ENCODE peak calls at places on chromosomes 7 and 10, in six cellular contexts. B, V, J, C, D and X are unnamed samples.

GRCh38 chr7:151501676-151502075 is 18.0 kb downstream of the RHEB start:
- DNase-seq in B (no peak), J (no peak), V (no peak), C (no peak), D (no peak), X (no peak)

GRCh38 chr7:3754488-3755365 is 453.7 kb downstream of the SDK1 start:
- DNase-seq in D (peak), B (peak), V (peak), J (no peak), C (no peak), X (no peak)

GRCh38 chr10:4661572-4662255 is 164.3 kb upstream of the AKR1E2 start:
- DNase-seq in B (peak), D (no peak), J (no peak), C (no peak), V (peak), X (no peak)

GRCh38 chr7:55016746-55017090 is 2.1 kb upstream of the EGFR start:
- DNase-seq in B (no peak), C (no peak), V (no peak), D (no peak), J (no peak), X (no peak)

GRCh38 chr10:29675984-29676383 is 41.2 kb upstream of the SVIL start:
- DNase-seq in V (no peak), B (no peak), D (no peak), J (no peak), C (no peak), X (no peak)

GRCh38 chr7:155653773-155654172 is 9.3 kb downstream of the RBM33 start:
- DNase-seq in C (no peak), D (no peak), B (no peak), J (no peak), V (no peak), X (peak)

GRCh38 chr7:107327986-107328569 is 141.8 kb upstream of the GPR22 start:
- DNase-seq in D (no peak), V (no peak), J (no peak), C (peak), B (no peak), X (peak)

GRCh38 chr7:159200421-159200820 is 55.8 kb upstream of the VIPR2 start:
- DNase-seq in J (no peak), D (no peak), C (no peak), V (no peak), B (no peak), X (no peak)

GRCh38 chr7:135980665-135981180 is 3.6 kb upstream of the MTPN start:
- DNase-seq in C (no peak), B (peak), J (peak), D (no peak), V (no peak), X (peak)

GRCh38 chr10:112340601-112341000 is 33.3 kb upstream of the ACSL5 start:
- DNase-seq in J (no peak), B (no peak), V (no peak), C (no peak), D (no peak), X (no peak)

GRCh38 chr7:128783143-128783799 is 7.7 kb upstream of the OPN1SW start:
- DNase-seq in D (peak), J (no peak), C (peak), B (peak), V (peak), X (peak)

GRCh38 chr7:118872568-118872967 is 648.1 kb downstream of the ANKRD7 start:
- DNase-seq in J (no peak), D (no peak), B (no peak), V (no peak), C (peak), X (peak)

GRCh38 chr10:86958831-86959736 is 685 bp downstream of the SNCG start:
- DNase-seq in B (no peak), D (no peak), V (peak), J (no peak), C (peak), X (peak)

GRCh38 chr7:79319369-79319768 is 134.1 kb downstream of the MAGI2 start:
- DNase-seq in B (no peak), V (no peak), C (peak), J (no peak), D (no peak), X (no peak)

GRCh38 chr7:129146237-129146979 is 1.9 kb downstream of the TSPAN33 start:
- DNase-seq in V (no peak), B (no peak), D (no peak), C (no peak), J (no peak), X (no peak)

GRCh38 chr10:122086416-122087240 is 97.7 kb downstream of the TACC2 start:
- DNase-seq in J (no peak), B (no peak), C (no peak), V (no peak), D (no peak), X (no peak)

GRCh38 chr7:23418046-23418445 is 52.2 kb downstream of the IGF2BP3 start:
- DNase-seq in D (no peak), B (no peak), C (no peak), J (no peak), V (no peak), X (peak)

GRCh38 chr10:100022403-100022802 is 12.7 kb upstream of the DNMBP start:
- DNase-seq in J (no peak), D (no peak), V (no peak), C (no peak), B (no peak), X (no peak)

GRCh38 chr10:47189802-47190201 is 110.2 kb upstream of the GDF10 start:
- DNase-seq in V (no peak), D (no peak), B (no peak), C (no peak), J (no peak), X (no peak)

GRCh38 chr7:44555350-44555749 is 14.2 kb upstream of the NPC1L1 start:
- DNase-seq in V (no peak), D (no peak), B (no peak), C (no peak), J (no peak), X (no peak)

GRCh38 chr10:69828115-69828870 is 26.6 kb downstream of the COL13A1 start:
- DNase-seq in J (no peak), B (no peak), D (no peak), V (no peak), C (no peak), X (no peak)

GRCh38 chr7:18399624-18400235 is 95.8 kb upstream of the HDAC9 start:
- DNase-seq in B (no peak), V (no peak), D (no peak), C (no peak), J (no peak), X (no peak)

GRCh38 chr7:79320741-79321473 is 132.6 kb downstream of the MAGI2 start:
- DNase-seq in B (no peak), V (no peak), J (no peak), C (no peak), D (no peak), X (no peak)

GRCh38 chr10:114349505-114350211 is 54.6 kb downstream of the AFAP1L2 start:
- DNase-seq in D (no peak), V (no peak), J (no peak), C (no peak), B (no peak), X (no peak)

GRCh38 chr10:129707406-129708388 is 240.7 kb downstream of the MGMT start:
- DNase-seq in D (no peak), B (no peak), J (no peak), V (no peak), C (no peak), X (no peak)

GRCh38 chr10:112826018-112826697 is 123.9 kb upstream of the TCF7L2 start:
- DNase-seq in C (no peak), D (no peak), V (no peak), B (no peak), J (no peak), X (no peak)

GRCh38 chr10:111078505-111079185 is 1.8 kb downstream of the ADRA2A start:
- DNase-seq in B (no peak), D (no peak), V (no peak), C (no peak), J (no peak), X (no peak)

GRCh38 chr10:13100349-13101294 is 659 bp downstream of the OPTN start:
- DNase-seq in D (peak), C (peak), J (no peak), B (no peak), V (peak), X (peak)

GRCh38 chr7:118005021-118005420 is 131.8 kb upstream of the CTTNBP2 start:
- DNase-seq in D (peak), C (no peak), B (no peak), J (no peak), V (no peak), X (no peak)

GRCh38 chr10:77245953-77246352 is 391.7 kb downstream of the KCNMA1 start:
- DNase-seq in C (no peak), B (no peak), J (no peak), V (no peak), D (no peak), X (peak)